ENCODE peak calls at places on chromosome 13, in seven cellular contexts. Z, C, P, T, Y, I and G are unnamed samples.
A peak's percentile ranks its signal among the peaks of the same experiment; 100 is the strongest.

GRCh38 chr13:32113564-32113963 is 82.0 kb downstream of the FRY start:
- DNase-seq in T (no peak), C (no peak), Y (no peak), P (no peak), I (no peak), Z (no peak), G (no peak)

GRCh38 chr13:27280009-27280646 is 9.5 kb downstream of the RASL11A start:
- DNase-seq in Y (no peak), P (no peak), T (no peak), Z (no peak), I (no peak), C (no peak), G (no peak)

GRCh38 chr13:52001120-52001731 is 10.0 kb downstream of the ATP7B start:
- DNase-seq in T (no peak), P (peak; percentile 66), C (no peak), Z (no peak), Y (peak; percentile 56), I (no peak), G (peak; percentile 55)

GRCh38 chr13:95505265-95505664 is 47.3 kb upstream of the CLDN10 start:
- DNase-seq in P (peak; percentile 43), C (no peak), Y (peak; percentile 25), T (no peak), I (no peak), Z (no peak), G (no peak)

GRCh38 chr13:44726214-44726613 is 150.1 kb upstream of the TSC22D1 start:
- DNase-seq in Z (no peak), I (no peak), P (peak; percentile 94), Y (no peak), C (no peak), T (no peak), G (peak; percentile 95)

GRCh38 chr13:44842158-44842557 is 147.1 kb downstream of the NUFIP1 start:
- DNase-seq in I (no peak), Y (no peak), T (no peak), P (peak; percentile 62), C (no peak), Z (no peak), G (peak; percentile 69)

GRCh38 chr13:82259284-82259683 is 1623.0 kb downstream of the SLITRK1 start:
- DNase-seq in Y (no peak), Z (no peak), P (no peak), C (no peak), T (no peak), I (no peak), G (no peak)

GRCh38 chr13:89097994-89098393 is 1426.8 kb downstream of the SLITRK5 start:
- DNase-seq in Y (no peak), C (no peak), T (peak; percentile 51), P (no peak), I (no peak), Z (no peak), G (no peak)

GRCh38 chr13:110525328-110526319 is 35.9 kb downstream of the RAB20 start:
- DNase-seq in Z (no peak), P (no peak), Y (no peak), C (no peak), T (no peak), I (no peak), G (no peak)

GRCh38 chr13:40502236-40502635 is 164.2 kb downstream of the FOXO1 start:
- DNase-seq in C (no peak), Z (no peak), I (no peak), T (no peak), Y (no peak), P (peak; percentile 21), G (peak; percentile 50)

GRCh38 chr13:97388385-97388784 is 45.6 kb upstream of the RAP2A start:
- DNase-seq in Z (no peak), P (no peak), C (no peak), I (no peak), Y (no peak), T (no peak), G (no peak)

GRCh38 chr13:96089749-96090239 is at the start of gene HS6ST3:
- DNase-seq in I (peak; percentile 28), Z (no peak), P (peak; percentile 9), Y (peak; percentile 56), C (no peak), T (no peak), G (peak; percentile 5)

GRCh38 chr13:48042889-48043288 is 5.4 kb downstream of the NUDT15 start:
- DNase-seq in C (no peak), Z (no peak), I (no peak), P (no peak), Y (no peak), T (no peak), G (no peak)

GRCh38 chr13:79525458-79525857 is 44.5 kb downstream of the NDFIP2 start:
- DNase-seq in C (no peak), T (no peak), I (no peak), Y (no peak), P (no peak), Z (no peak), G (no peak)

GRCh38 chr13:70183041-70183440 is 74.8 kb upstream of the KLHL1 start:
- DNase-seq in P (no peak), Y (no peak), C (no peak), T (no peak), I (no peak), Z (no peak), G (no peak)

GRCh38 chr13:64639206-64639605 is 2590.9 kb downstream of the PCDH9 start:
- DNase-seq in I (no peak), T (no peak), Z (no peak), C (no peak), P (peak; percentile 5), Y (no peak), G (peak; percentile 15)

GRCh38 chr13:25990801-25991200 is 61.0 kb downstream of the SHISA2 start:
- DNase-seq in P (peak; percentile 15), T (no peak), C (no peak), Y (peak; percentile 77), I (no peak), Z (no peak), G (no peak)

GRCh38 chr13:47976325-47976724 is 24.7 kb downstream of the SUCLA2 start:
- DNase-seq in Z (no peak), T (no peak), P (peak; percentile 11), I (no peak), C (no peak), Y (no peak), G (no peak)

GRCh38 chr13:46553886-46554855 is 1.2 kb downstream of the LRCH1 start:
- DNase-seq in Y (peak; percentile 84), C (peak; percentile 93), T (peak; percentile 81), Z (peak; percentile 28), P (peak; percentile 88), I (peak; percentile 69), G (peak; percentile 88)
- TF ChIP-seq CTCF in Y (peak; percentile 18), C (peak; percentile 37), T (no peak), Z (peak; percentile 30), P (peak; percentile 9), I (peak; percentile 44), G (no peak)

DNA sequence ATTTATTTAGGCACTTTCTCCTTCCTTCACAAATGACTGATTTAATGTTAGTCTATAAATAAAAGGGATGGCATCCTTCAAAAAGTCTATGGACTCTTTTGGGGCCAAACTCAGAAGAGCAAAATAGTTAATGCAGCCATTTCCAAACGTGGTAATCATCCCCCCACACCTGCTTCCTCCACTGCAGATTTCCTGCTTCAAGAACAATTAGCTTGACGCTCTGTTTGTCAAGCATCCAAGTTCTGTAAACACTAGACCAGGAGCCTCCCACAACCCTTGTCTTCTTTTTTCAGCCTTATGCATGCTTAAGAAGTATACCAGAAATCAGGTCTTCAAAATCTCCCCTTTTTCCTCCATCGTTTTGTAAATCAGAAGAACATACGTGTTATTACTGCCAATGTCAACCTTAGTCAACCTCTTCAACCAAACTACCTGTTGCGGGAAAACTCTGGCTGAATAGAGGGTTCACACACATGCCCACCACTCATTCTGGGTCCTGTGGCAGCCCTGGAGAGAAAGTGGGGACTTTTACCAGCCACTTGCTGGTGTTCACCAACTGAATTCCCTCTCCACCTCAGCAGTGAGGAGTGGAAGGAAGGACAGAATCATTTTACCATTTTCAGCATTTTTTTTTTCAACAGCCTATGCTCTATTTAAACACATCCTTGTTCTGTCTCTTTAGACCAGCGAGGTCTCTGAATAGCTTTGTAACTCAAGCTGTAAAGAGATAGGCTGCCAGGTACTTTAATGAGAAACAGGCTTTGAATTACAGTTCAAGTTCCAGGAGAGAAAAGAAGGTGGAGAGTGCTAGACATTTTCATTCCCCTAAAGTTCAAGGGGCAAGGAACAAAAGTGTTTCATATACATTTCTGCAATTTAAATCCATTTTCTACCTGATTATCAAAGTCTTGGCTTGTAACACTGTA is 39.1 kb downstream of the EFNB2 start:
- DNase-seq in T (no peak), I (no peak), Z (no peak), C (no peak), Y (peak; percentile 38), P (peak; percentile 14), G (no peak)
- H3K4me3 ChIP-seq in T (no peak overlapping the region), I (no peak overlapping the region), Z (peak overlapping the region; percentile 3), C (no peak overlapping the region), Y (no peak overlapping the region), P (no peak overlapping the region), G (no peak overlapping the region)

GRCh38 chr13:112661291-112661690 is 28.5 kb upstream of the ATP11A start:
- DNase-seq in Z (no peak), T (no peak), C (no peak), I (no peak), Y (no peak), P (no peak), G (no peak)

GRCh38 chr13:112657850-112658445 is 31.9 kb upstream of the ATP11A start:
- DNase-seq in P (peak; percentile 60), C (no peak), Y (no peak), Z (no peak), T (no peak), I (no peak), G (peak; percentile 37)

GRCh38 chr13:112653821-112654220 is 36.0 kb upstream of the ATP11A start:
- DNase-seq in Y (no peak), T (no peak), I (no peak), Z (no peak), C (no peak), P (no peak), G (no peak)

GRCh38 chr13:112655898-112656297 is 33.9 kb upstream of the ATP11A start:
- DNase-seq in T (no peak), Y (no peak), I (no peak), Z (no peak), P (no peak), C (no peak), G (no peak)

GRCh38 chr13:112658807-112659206 is 31.0 kb upstream of the ATP11A start:
- DNase-seq in Z (no peak), Y (no peak), P (no peak), T (no peak), C (no peak), I (no peak), G (no peak)
- TF ChIP-seq CTCF in Z (no peak), Y (no peak), P (no peak), T (no peak), C (no peak), I (no peak), G (no peak)

DNA sequence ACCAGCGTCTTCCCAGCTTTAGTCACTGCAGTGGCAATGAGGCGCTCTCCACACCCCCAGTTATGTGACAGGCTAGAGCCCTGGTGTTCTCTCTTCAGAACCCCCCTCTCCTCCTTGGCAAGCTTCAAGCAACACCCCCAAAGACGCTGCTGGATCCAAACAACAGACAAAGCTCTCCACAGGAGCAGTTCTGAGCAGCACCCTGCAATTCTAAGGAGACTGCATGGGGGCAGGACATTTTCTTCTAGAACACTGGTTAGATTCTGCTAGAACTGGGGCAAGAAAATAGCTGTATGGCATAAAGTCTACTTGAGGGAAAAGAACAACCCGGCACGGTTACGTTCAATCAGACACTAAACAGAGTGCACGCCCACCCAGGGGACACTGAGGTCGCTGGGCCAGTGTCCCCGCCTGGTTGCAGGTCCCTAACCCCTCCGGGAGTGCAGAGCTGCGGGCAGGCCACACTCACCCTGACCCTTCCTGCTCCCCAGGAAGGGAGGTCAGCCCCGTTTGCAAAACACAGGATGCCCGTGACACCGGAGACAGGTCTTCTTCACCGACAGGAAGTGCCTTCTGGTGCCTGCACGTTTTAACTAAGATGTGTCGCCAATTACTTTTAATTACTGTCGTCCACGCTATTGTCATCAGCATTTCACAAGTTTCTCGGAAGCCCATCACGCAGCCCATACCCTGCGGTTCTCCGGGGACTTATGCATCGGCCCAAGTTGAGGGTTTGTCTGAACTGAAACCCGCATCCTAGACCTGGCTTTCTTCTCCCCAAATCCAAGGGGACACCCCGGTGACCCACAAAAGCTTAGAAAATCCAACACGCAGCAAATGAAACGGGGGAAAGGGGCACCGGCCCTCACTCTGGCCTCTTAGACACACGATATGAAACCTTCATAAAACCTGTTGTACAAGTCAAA is 943 bp downstream of the GJB6 start:
- DNase-seq in Y (no peak), T (no peak), P (no peak), I (no peak), C (no peak), Z (no peak), G (no peak)
- H3K4me3 ChIP-seq in Y (peak overlapping the region; percentile 39), T (peak overlapping the region; percentile 36), P (no peak overlapping the region), I (peak overlapping the region; percentile 58), C (peak overlapping the region; percentile 23), Z (peak overlapping the region; percentile 45), G (no peak overlapping the region)